ENCODE peak calls at places on chromosomes 11 and 22, in five cellular contexts. C is choroid plexus epithelial cell, S is PC-3, Y is NB4, L is IMR-90. M is an unnamed sample.
A peak's percentile ranks its signal among the peaks of the same experiment; 100 is the strongest.

GRCh38 chr22:17232406-17232805 is 13.2 kb upstream of the ADA2 start:
- DNase-seq in L (no peak), S (no peak), Y (no peak), C (no peak), M (no peak)

GRCh38 chr11:11569936-11570491 is 51.8 kb downstream of the GALNT18 start:
- DNase-seq in S (peak; percentile 13), L (no peak), C (no peak), Y (no peak), M (peak; percentile 76)

GRCh38 chr11:128893578-128894295 is 2.6 kb downstream of the KCNJ5 start:
- DNase-seq in C (no peak), S (no peak), L (no peak), Y (no peak), M (no peak)

GRCh38 chr22:19974233-19974861 is 32.7 kb upstream of the TXNRD2 start:
- DNase-seq in C (peak; percentile 88), Y (peak; percentile 85), S (peak; percentile 22), L (peak; percentile 51), M (peak; percentile 35)

GRCh38 chr11:124482362-124483147 is 37.1 kb upstream of the OR8B8 start:
- DNase-seq in L (peak; percentile 28), Y (no peak), C (peak; percentile 26), S (peak; percentile 80), M (peak; percentile 75)

GRCh38 chr11:45457649-45458048 is 171.5 kb upstream of the SYT13 start:
- DNase-seq in L (peak; percentile 79), S (no peak), Y (peak; percentile 96), C (peak; percentile 92), M (peak; percentile 18)

GRCh38 chr22:45007247-45007945 is 2.4 kb downstream of the PHF21B start:
- DNase-seq in Y (peak; percentile 14), L (peak; percentile 27), C (peak; percentile 31), S (no peak), M (peak; percentile 41)

GRCh38 chr11:115197433-115197832 is 306.8 kb downstream of the CADM1 start:
- DNase-seq in L (peak; percentile 15), Y (no peak), C (no peak), S (no peak), M (no peak)

GRCh38 chr11:74325649-74326645 is 14.5 kb upstream of the P4HA3 start:
- DNase-seq in Y (no peak), C (peak; percentile 87), S (no peak), L (peak; percentile 94), M (no peak)

GRCh38 chr11:73193251-73194033 is 24.6 kb upstream of the P2RY2 start:
- DNase-seq in Y (no peak), C (no peak), S (peak; percentile 85), L (no peak), M (peak; percentile 36)

GRCh38 chr11:86151188-86152005 is 82.5 kb upstream of the PICALM start:
- DNase-seq in S (peak; percentile 47), C (peak; percentile 26), L (peak; percentile 23), Y (peak; percentile 76), M (peak; percentile 41)

GRCh38 chr11:36034572-36035331 is 90.9 kb downstream of the LDLRAD3 start:
- DNase-seq in C (peak; percentile 86), L (peak; percentile 90), Y (no peak), S (peak; percentile 92), M (peak; percentile 30)

GRCh38 chr11:111077938-111078337 is 167.6 kb upstream of the POU2AF2 start:
- DNase-seq in Y (no peak), L (peak; percentile 7), S (no peak), C (no peak), M (peak; percentile 27)

GRCh38 chr22:38657248-38657909 is 941 bp downstream of the CBY1 start:
- DNase-seq in Y (peak; percentile 49), S (peak; percentile 31), L (no peak), C (peak; percentile 29), M (peak; percentile 44)

GRCh38 chr11:57474017-57474750 is 13.9 kb downstream of the RTN4RL2 start:
- DNase-seq in Y (peak; percentile 94), S (no peak), L (peak; percentile 7), C (no peak), M (no peak)

GRCh38 chr11:127919206-127920000 is 668.0 kb downstream of the ETS1 start:
- DNase-seq in Y (peak; percentile 29), S (peak; percentile 63), C (peak; percentile 70), L (peak; percentile 87), M (peak; percentile 89)

GRCh38 chr11:125950696-125951645 is 5.1 kb downstream of the VSIG10L2 start:
- DNase-seq in S (no peak), L (peak; percentile 58), C (peak; percentile 9), Y (no peak), M (no peak)

GRCh38 chr11:215581-216037 is 8.1 kb downstream of the RIC8A start:
- DNase-seq in L (no peak), C (no peak), Y (no peak), S (no peak), M (peak; percentile 64)

GRCh38 chr11:67439321-67440228 is 2.1 kb upstream of the PTPRCAP start:
- DNase-seq in L (no peak), S (peak; percentile 36), Y (peak; percentile 79), C (no peak), M (peak; percentile 53)

GRCh38 chr11:96050435-96051182 is 126.7 kb upstream of the MTMR2 start:
- DNase-seq in C (peak; percentile 97), L (peak; percentile 86), Y (no peak), S (peak; percentile 16), M (no peak)

GRCh38 chr11:130478204-130478701 is 29.8 kb downstream of the ADAMTS15 start:
- DNase-seq in Y (no peak), L (peak; percentile 95), C (peak; percentile 88), S (peak; percentile 79), M (peak; percentile 60)

GRCh38 chr22:21958360-21959273 is 6.0 kb upstream of the PPM1F start:
- DNase-seq in C (no peak), L (no peak), Y (no peak), S (no peak), M (no peak)

GRCh38 chr11:131934006-131934405 is 563.6 kb downstream of the NTM start:
- DNase-seq in C (no peak), S (no peak), Y (no peak), L (no peak), M (no peak)

GRCh38 chr11:72627594-72628281 is 46.5 kb downstream of the PDE2A start:
- DNase-seq in L (no peak), Y (no peak), C (no peak), S (no peak), M (no peak)

GRCh38 chr11:111230122-111230465 is 15.4 kb upstream of the POU2AF2 start:
- DNase-seq in Y (no peak), C (no peak), S (no peak), L (no peak), M (no peak)

GRCh38 chr11:65321828-65322495 is 7.3 kb downstream of the CDC42EP2 start:
- DNase-seq in L (no peak), Y (no peak), C (no peak), S (no peak), M (no peak)

GRCh38 chr11:19821412-19821875 is 108.8 kb downstream of the NAV2 start:
- DNase-seq in Y (no peak), L (no peak), S (no peak), C (peak; percentile 16), M (no peak)

GRCh38 chr22:50313021-50313420 is 5.6 kb upstream of the PLXNB2 start:
- DNase-seq in C (no peak), Y (no peak), L (no peak), S (no peak), M (no peak)
- H3K4me3 ChIP-seq in C (no peak overlapping the region), Y (no peak overlapping the region), L (no peak overlapping the region), S (no peak overlapping the region), M (no peak overlapping the region)

GRCh38 chr11:2418961-2419360 is 18.4 kb downstream of the TSSC4 start:
- DNase-seq in C (no peak), S (no peak), Y (no peak), L (no peak), M (no peak)

GRCh38 chr11:2421996-2422395 is 21.4 kb downstream of the TSSC4 start:
- DNase-seq in Y (no peak), C (no peak), S (no peak), L (no peak), M (no peak)

GRCh38 chr11:2419638-2420501 is 19.3 kb downstream of the TSSC4 start:
- DNase-seq in Y (peak; percentile 83), S (peak; percentile 83), C (peak; percentile 86), L (peak; percentile 72), M (peak; percentile 76)

GRCh38 chr11:2421226-2421994 is 20.9 kb downstream of the TSSC4 start:
- DNase-seq in L (no peak), Y (no peak), S (no peak), C (no peak), M (no peak)

DNA sequence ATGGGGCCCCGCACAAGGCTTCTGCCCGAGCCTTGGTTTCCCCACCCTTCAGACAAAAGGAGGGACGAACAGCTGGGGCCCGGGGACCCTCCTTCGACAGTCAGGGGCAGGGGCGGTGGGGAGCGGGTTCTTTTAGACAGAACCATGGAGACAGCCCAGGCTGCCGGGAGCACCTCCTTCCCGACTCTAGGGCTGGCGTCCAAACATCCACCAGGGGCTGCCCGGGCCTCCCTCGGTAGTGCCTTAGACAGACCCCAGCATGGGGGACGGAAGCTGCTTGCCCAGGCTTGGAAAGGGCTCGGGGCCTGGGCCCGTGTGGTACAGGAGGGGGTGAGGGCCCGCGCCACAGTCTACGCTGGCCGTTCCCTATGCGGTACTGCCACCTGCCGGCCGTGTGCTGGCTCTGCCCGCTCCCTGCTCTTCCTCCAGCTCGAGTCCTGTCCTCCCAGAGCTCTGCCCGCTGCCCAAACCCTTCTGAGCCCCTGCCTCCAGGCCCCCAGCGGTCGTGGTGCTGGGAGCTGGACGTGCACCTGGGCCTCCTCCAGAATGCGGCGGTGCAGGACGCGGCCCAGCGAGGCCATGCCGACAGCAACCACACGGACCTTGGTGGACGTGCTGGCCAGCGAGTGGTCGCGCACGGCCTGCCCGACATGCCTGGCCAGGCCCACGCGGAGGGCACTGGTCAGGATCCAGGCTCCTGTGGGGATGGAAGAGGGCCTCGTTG is 20.1 kb downstream of the TSSC4 start:
- DNase-seq in L (peak; percentile 59), S (peak; percentile 77), C (peak; percentile 78), Y (peak; percentile 82), M (peak; percentile 72)
- TF ChIP-seq CTCF in L (peak; percentile 97), S (peak; percentile 88), C (peak; percentile 93), Y (peak; percentile 68), M (peak; percentile 82)

DNA sequence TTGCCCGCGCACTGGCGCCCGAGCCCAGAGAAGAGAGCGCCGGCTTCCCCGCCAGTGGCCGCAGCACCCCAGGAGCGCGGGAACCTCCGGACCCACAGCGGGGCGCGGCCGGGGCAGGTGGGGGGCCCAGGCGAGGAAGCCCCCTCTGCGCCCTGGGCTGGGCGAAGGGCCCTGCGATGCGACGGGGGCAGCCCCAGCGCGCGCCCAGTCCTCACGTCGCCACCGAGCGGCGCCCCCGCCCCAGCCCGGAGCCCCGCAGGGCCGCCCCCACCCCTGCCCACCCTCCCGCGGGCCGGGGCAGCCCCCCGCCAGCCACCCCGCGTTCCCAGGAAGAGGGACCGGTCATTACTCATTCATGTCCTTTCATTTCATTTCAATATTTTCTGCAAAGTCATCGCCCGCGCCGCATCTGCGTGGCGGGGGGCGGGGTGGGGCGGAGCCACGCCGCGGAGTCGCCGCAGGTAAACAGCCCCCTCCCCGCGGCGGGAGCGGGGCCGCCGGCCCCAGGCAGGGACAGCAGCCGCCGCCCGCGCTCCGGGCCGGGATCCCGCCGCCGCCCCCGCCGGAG is 673 bp upstream of the PANX2 start:
- DNase-seq in Y (peak; percentile 62), C (no peak), S (peak; percentile 46), L (no peak), M (peak; percentile 32)
- H3K4me3 ChIP-seq in Y (no peak overlapping the region), C (peak overlapping the region; percentile 46), S (peak overlapping the region; percentile 48), L (peak overlapping the region; percentile 66), M (peak overlapping the region; percentile 26)

DNA sequence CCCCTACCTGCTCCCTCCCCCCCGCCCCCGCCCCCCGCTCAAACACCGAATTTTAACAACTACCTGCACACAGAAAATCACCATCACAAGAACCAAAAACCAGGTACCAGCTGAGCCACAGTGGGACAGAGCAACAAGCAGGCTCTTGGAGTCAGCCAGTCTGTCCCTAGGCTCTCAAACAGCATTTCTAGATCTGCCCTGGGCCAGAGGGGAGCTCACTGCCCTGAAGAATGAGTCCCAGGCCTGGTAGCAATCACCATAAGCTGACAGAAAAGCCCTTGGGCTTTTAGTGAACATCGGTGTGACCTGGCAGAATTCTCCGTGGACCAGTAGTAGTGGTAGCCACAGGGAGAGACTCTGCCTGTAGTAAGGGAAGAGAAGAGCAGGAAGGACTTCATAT is 58.3 kb downstream of the C11orf87 start:
- DNase-seq in L (no peak), S (no peak), C (no peak), Y (no peak), M (no peak)
- TF ChIP-seq CTCF in L (no peak), S (no peak), C (no peak), Y (no peak), M (no peak)